ENCODE peak calls at places on chromosomes 11 and 22, in nine cellular contexts. One of them, this sample, is unnamed.

GRCh38 chr22:39139933-39140332 is 12.5 kb downstream of the CBX7 start:
- DNase-seq in stimulated activated CD4-positive, alpha-beta T cell treated with anti-CD3 and anti-CD28 coated beads, Interleukin-15, amount 100 ng/mL, for 24 hours: no peak
- DNase-seq in tibial nerve: no peak
- DNase-seq in substantia nigra: no peak
- DNase-seq in right atrium auricular region: no peak
- DNase-seq in GM23248: no peak
- DNase-seq in HEK293T: no peak
- DNase-seq in ureter: no peak
- DNase-seq in A172: no peak
- DNase-seq in this sample: no peak

GRCh38 chr11:61477734-61478148 is 30.8 kb upstream of the LRRC10B start:
- DNase-seq in right atrium auricular region: peak; percentile 64
- DNase-seq in GM23248: peak; percentile 56
- DNase-seq in ureter: no peak
- DNase-seq in tibial nerve: peak; percentile 33
- DNase-seq in HEK293T: peak; percentile 77
- DNase-seq in stimulated activated CD4-positive, alpha-beta T cell treated with anti-CD3 and anti-CD28 coated beads, Interleukin-15, amount 100 ng/mL, for 24 hours: peak; percentile 59
- DNase-seq in A172: no peak
- DNase-seq in substantia nigra: peak; percentile 57
- DNase-seq in this sample: no peak

GRCh38 chr22:46077669-46078099 is 72.6 kb upstream of the PPARA start:
- DNase-seq in right atrium auricular region: no peak
- DNase-seq in GM23248: peak; percentile 67
- DNase-seq in A172: no peak
- DNase-seq in tibial nerve: peak; percentile 10
- DNase-seq in stimulated activated CD4-positive, alpha-beta T cell treated with anti-CD3 and anti-CD28 coated beads, Interleukin-15, amount 100 ng/mL, for 24 hours: no peak
- DNase-seq in substantia nigra: no peak
- DNase-seq in ureter: no peak
- DNase-seq in HEK293T: no peak
- DNase-seq in this sample: peak; percentile 71

GRCh38 chr11:69178819-69179482 is 23.2 kb downstream of the SMIM38 start:
- DNase-seq in substantia nigra: no peak
- DNase-seq in stimulated activated CD4-positive, alpha-beta T cell treated with anti-CD3 and anti-CD28 coated beads, Interleukin-15, amount 100 ng/mL, for 24 hours: no peak
- DNase-seq in right atrium auricular region: no peak
- DNase-seq in ureter: no peak
- DNase-seq in HEK293T: no peak
- DNase-seq in tibial nerve: no peak
- DNase-seq in A172: no peak
- DNase-seq in GM23248: no peak
- DNase-seq in this sample: no peak

GRCh38 chr11:57072640-57073039 is 83.9 kb downstream of the OR5AK2 start:
- DNase-seq in substantia nigra: no peak
- DNase-seq in stimulated activated CD4-positive, alpha-beta T cell treated with anti-CD3 and anti-CD28 coated beads, Interleukin-15, amount 100 ng/mL, for 24 hours: no peak
- DNase-seq in HEK293T: no peak
- DNase-seq in right atrium auricular region: no peak
- DNase-seq in GM23248: peak; percentile 97
- DNase-seq in A172: peak; percentile 96
- DNase-seq in tibial nerve: no peak
- DNase-seq in ureter: no peak
- DNase-seq in this sample: no peak

GRCh38 chr11:134449713-134450112 is 37.7 kb upstream of the B3GAT1 start:
- DNase-seq in stimulated activated CD4-positive, alpha-beta T cell treated with anti-CD3 and anti-CD28 coated beads, Interleukin-15, amount 100 ng/mL, for 24 hours: no peak
- DNase-seq in right atrium auricular region: no peak
- DNase-seq in HEK293T: no peak
- DNase-seq in tibial nerve: no peak
- DNase-seq in substantia nigra: no peak
- DNase-seq in A172: no peak
- DNase-seq in ureter: no peak
- DNase-seq in GM23248: no peak
- DNase-seq in this sample: no peak

GRCh38 chr11:101031713-101032112 is 97.9 kb downstream of the PGR start:
- DNase-seq in right atrium auricular region: no peak
- DNase-seq in A172: no peak
- DNase-seq in tibial nerve: no peak
- DNase-seq in GM23248: no peak
- DNase-seq in HEK293T: no peak
- DNase-seq in substantia nigra: no peak
- DNase-seq in ureter: no peak
- DNase-seq in stimulated activated CD4-positive, alpha-beta T cell treated with anti-CD3 and anti-CD28 coated beads, Interleukin-15, amount 100 ng/mL, for 24 hours: no peak
- DNase-seq in this sample: no peak

GRCh38 chr11:10942621-10943020 is 84.8 kb upstream of the ZBED5 start:
- DNase-seq in stimulated activated CD4-positive, alpha-beta T cell treated with anti-CD3 and anti-CD28 coated beads, Interleukin-15, amount 100 ng/mL, for 24 hours: no peak
- DNase-seq in substantia nigra: no peak
- DNase-seq in GM23248: peak; percentile 50
- DNase-seq in tibial nerve: no peak
- DNase-seq in right atrium auricular region: no peak
- DNase-seq in HEK293T: no peak
- DNase-seq in ureter: no peak
- DNase-seq in A172: no peak
- DNase-seq in this sample: no peak

GRCh38 chr11:8870461-8871282 is 40.3 kb upstream of the AKIP1 start:
- DNase-seq in A172: peak; percentile 56
- DNase-seq in ureter: peak; percentile 74
- DNase-seq in stimulated activated CD4-positive, alpha-beta T cell treated with anti-CD3 and anti-CD28 coated beads, Interleukin-15, amount 100 ng/mL, for 24 hours: peak; percentile 42
- DNase-seq in HEK293T: peak; percentile 71
- DNase-seq in right atrium auricular region: no peak
- DNase-seq in tibial nerve: peak; percentile 23
- DNase-seq in GM23248: peak; percentile 70
- DNase-seq in substantia nigra: peak; percentile 55
- DNase-seq in this sample: peak; percentile 75

GRCh38 chr11:28315440-28315839 is 207.3 kb downstream of the METTL15 start:
- DNase-seq in tibial nerve: no peak
- DNase-seq in substantia nigra: no peak
- DNase-seq in stimulated activated CD4-positive, alpha-beta T cell treated with anti-CD3 and anti-CD28 coated beads, Interleukin-15, amount 100 ng/mL, for 24 hours: no peak
- DNase-seq in ureter: no peak
- DNase-seq in HEK293T: no peak
- DNase-seq in A172: no peak
- DNase-seq in right atrium auricular region: no peak
- DNase-seq in GM23248: no peak
- DNase-seq in this sample: no peak

GRCh38 chr22:47195676-47196492 is 433.4 kb downstream of the TBC1D22A start:
- DNase-seq in HEK293T: no peak
- DNase-seq in A172: no peak
- DNase-seq in tibial nerve: peak; percentile 6
- DNase-seq in ureter: peak; percentile 40
- DNase-seq in substantia nigra: no peak
- DNase-seq in right atrium auricular region: peak; percentile 49
- DNase-seq in stimulated activated CD4-positive, alpha-beta T cell treated with anti-CD3 and anti-CD28 coated beads, Interleukin-15, amount 100 ng/mL, for 24 hours: no peak
- DNase-seq in GM23248: no peak
- DNase-seq in this sample: peak; percentile 53

GRCh38 chr11:119362741-119363080 is 16.2 kb upstream of the MFRP start:
- DNase-seq in HEK293T: no peak
- DNase-seq in substantia nigra: no peak
- DNase-seq in stimulated activated CD4-positive, alpha-beta T cell treated with anti-CD3 and anti-CD28 coated beads, Interleukin-15, amount 100 ng/mL, for 24 hours: no peak
- DNase-seq in A172: no peak
- DNase-seq in tibial nerve: no peak
- DNase-seq in GM23248: no peak
- DNase-seq in ureter: no peak
- DNase-seq in right atrium auricular region: no peak
- DNase-seq in this sample: no peak

GRCh38 chr11:125938418-125938817 is 7.4 kb upstream of the VSIG10L2 start:
- DNase-seq in stimulated activated CD4-positive, alpha-beta T cell treated with anti-CD3 and anti-CD28 coated beads, Interleukin-15, amount 100 ng/mL, for 24 hours: no peak
- DNase-seq in HEK293T: no peak
- DNase-seq in right atrium auricular region: peak; percentile 44
- DNase-seq in substantia nigra: no peak
- DNase-seq in GM23248: no peak
- DNase-seq in A172: no peak
- DNase-seq in ureter: no peak
- DNase-seq in tibial nerve: no peak
- DNase-seq in this sample: peak; percentile 53

GRCh38 chr11:69892237-69892985 is 73.2 kb upstream of the FGF3 start:
- DNase-seq in substantia nigra: no peak
- DNase-seq in stimulated activated CD4-positive, alpha-beta T cell treated with anti-CD3 and anti-CD28 coated beads, Interleukin-15, amount 100 ng/mL, for 24 hours: no peak
- DNase-seq in ureter: no peak
- DNase-seq in tibial nerve: no peak
- DNase-seq in right atrium auricular region: no peak
- DNase-seq in GM23248: peak; percentile 18
- DNase-seq in HEK293T: peak; percentile 45
- DNase-seq in A172: no peak
- DNase-seq in this sample: no peak

GRCh38 chr22:29702025-29702930 is 17.5 kb upstream of the CABP7 start:
- DNase-seq in ureter: no peak
- DNase-seq in right atrium auricular region: no peak
- DNase-seq in substantia nigra: peak; percentile 66
- DNase-seq in tibial nerve: no peak
- DNase-seq in stimulated activated CD4-positive, alpha-beta T cell treated with anti-CD3 and anti-CD28 coated beads, Interleukin-15, amount 100 ng/mL, for 24 hours: no peak
- DNase-seq in GM23248: peak; percentile 29
- DNase-seq in A172: peak; percentile 47
- DNase-seq in HEK293T: no peak
- DNase-seq in this sample: no peak

GRCh38 chr11:102734650-102735049 is 9.9 kb upstream of the MMP8 start:
- DNase-seq in substantia nigra: no peak
- DNase-seq in A172: no peak
- DNase-seq in right atrium auricular region: no peak
- DNase-seq in tibial nerve: no peak
- DNase-seq in HEK293T: no peak
- DNase-seq in ureter: no peak
- DNase-seq in stimulated activated CD4-positive, alpha-beta T cell treated with anti-CD3 and anti-CD28 coated beads, Interleukin-15, amount 100 ng/mL, for 24 hours: no peak
- DNase-seq in GM23248: peak; percentile 29
- DNase-seq in this sample: no peak

GRCh38 chr11:130490682-130491449 is 42.4 kb downstream of the ADAMTS15 start:
- DNase-seq in substantia nigra: no peak
- DNase-seq in tibial nerve: no peak
- DNase-seq in HEK293T: no peak
- DNase-seq in right atrium auricular region: no peak
- DNase-seq in stimulated activated CD4-positive, alpha-beta T cell treated with anti-CD3 and anti-CD28 coated beads, Interleukin-15, amount 100 ng/mL, for 24 hours: no peak
- DNase-seq in ureter: no peak
- DNase-seq in GM23248: no peak
- DNase-seq in A172: no peak
- DNase-seq in this sample: no peak

GRCh38 chr11:116893906-116894305 is 56.5 kb upstream of the APOA1 start:
- DNase-seq in HEK293T: no peak
- DNase-seq in tibial nerve: no peak
- DNase-seq in GM23248: no peak
- DNase-seq in A172: no peak
- DNase-seq in stimulated activated CD4-positive, alpha-beta T cell treated with anti-CD3 and anti-CD28 coated beads, Interleukin-15, amount 100 ng/mL, for 24 hours: no peak
- DNase-seq in right atrium auricular region: no peak
- DNase-seq in substantia nigra: no peak
- DNase-seq in ureter: no peak
- DNase-seq in this sample: no peak

GRCh38 chr11:48051217-48051848 is 71.0 kb downstream of the PTPRJ start:
- DNase-seq in stimulated activated CD4-positive, alpha-beta T cell treated with anti-CD3 and anti-CD28 coated beads, Interleukin-15, amount 100 ng/mL, for 24 hours: no peak
- DNase-seq in right atrium auricular region: no peak
- DNase-seq in GM23248: no peak
- DNase-seq in HEK293T: no peak
- DNase-seq in A172: no peak
- DNase-seq in tibial nerve: no peak
- DNase-seq in substantia nigra: no peak
- DNase-seq in ureter: no peak
- DNase-seq in this sample: peak; percentile 11

GRCh38 chr11:96309001-96309642 is 33.9 kb downstream of the MAML2 start:
- DNase-seq in right atrium auricular region: no peak
- DNase-seq in A172: no peak
- DNase-seq in tibial nerve: no peak
- DNase-seq in HEK293T: no peak
- DNase-seq in GM23248: peak; percentile 87
- DNase-seq in stimulated activated CD4-positive, alpha-beta T cell treated with anti-CD3 and anti-CD28 coated beads, Interleukin-15, amount 100 ng/mL, for 24 hours: no peak
- DNase-seq in ureter: no peak
- DNase-seq in substantia nigra: no peak
- DNase-seq in this sample: no peak

GRCh38 chr22:41909290-41910049 is 5.4 kb downstream of the SHISA8 start:
- DNase-seq in stimulated activated CD4-positive, alpha-beta T cell treated with anti-CD3 and anti-CD28 coated beads, Interleukin-15, amount 100 ng/mL, for 24 hours: no peak
- DNase-seq in HEK293T: no peak
- DNase-seq in substantia nigra: no peak
- DNase-seq in GM23248: no peak
- DNase-seq in ureter: no peak
- DNase-seq in A172: no peak
- DNase-seq in tibial nerve: no peak
- DNase-seq in right atrium auricular region: no peak
- DNase-seq in this sample: no peak

GRCh38 chr22:24482586-24482985 is 12.5 kb upstream of the UPB1 start:
- DNase-seq in tibial nerve: no peak
- DNase-seq in ureter: no peak
- DNase-seq in right atrium auricular region: no peak
- DNase-seq in substantia nigra: no peak
- DNase-seq in GM23248: peak; percentile 89
- DNase-seq in A172: peak; percentile 54
- DNase-seq in stimulated activated CD4-positive, alpha-beta T cell treated with anti-CD3 and anti-CD28 coated beads, Interleukin-15, amount 100 ng/mL, for 24 hours: no peak
- DNase-seq in HEK293T: no peak
- DNase-seq in this sample: no peak

GRCh38 chr11:120030411-120030810 is 107.5 kb downstream of the TRIM29 start:
- DNase-seq in ureter: peak; percentile 27
- DNase-seq in tibial nerve: no peak
- DNase-seq in substantia nigra: no peak
- DNase-seq in GM23248: no peak
- DNase-seq in HEK293T: no peak
- DNase-seq in A172: no peak
- DNase-seq in stimulated activated CD4-positive, alpha-beta T cell treated with anti-CD3 and anti-CD28 coated beads, Interleukin-15, amount 100 ng/mL, for 24 hours: no peak
- DNase-seq in right atrium auricular region: no peak
- DNase-seq in this sample: peak; percentile 22

GRCh38 chr11:63871962-63872832 is 33.3 kb downstream of the MARK2 start:
- DNase-seq in substantia nigra: peak; percentile 80
- DNase-seq in stimulated activated CD4-positive, alpha-beta T cell treated with anti-CD3 and anti-CD28 coated beads, Interleukin-15, amount 100 ng/mL, for 24 hours: peak; percentile 45
- DNase-seq in right atrium auricular region: peak; percentile 94
- DNase-seq in A172: peak; percentile 96
- DNase-seq in GM23248: peak; percentile 98
- DNase-seq in tibial nerve: peak; percentile 63
- DNase-seq in HEK293T: peak; percentile 79
- DNase-seq in ureter: peak; percentile 90
- DNase-seq in this sample: peak; percentile 92

GRCh38 chr11:25039165-25039564 is 542.3 kb downstream of the LUZP2 start:
- DNase-seq in ureter: no peak
- DNase-seq in substantia nigra: no peak
- DNase-seq in tibial nerve: no peak
- DNase-seq in GM23248: no peak
- DNase-seq in stimulated activated CD4-positive, alpha-beta T cell treated with anti-CD3 and anti-CD28 coated beads, Interleukin-15, amount 100 ng/mL, for 24 hours: no peak
- DNase-seq in A172: no peak
- DNase-seq in right atrium auricular region: no peak
- DNase-seq in HEK293T: no peak
- DNase-seq in this sample: no peak

GRCh38 chr11:47552086-47552580 is 799 bp downstream of the CELF1 start:
- DNase-seq in stimulated activated CD4-positive, alpha-beta T cell treated with anti-CD3 and anti-CD28 coated beads, Interleukin-15, amount 100 ng/mL, for 24 hours: peak; percentile 45
- DNase-seq in ureter: no peak
- DNase-seq in HEK293T: no peak
- DNase-seq in tibial nerve: no peak
- DNase-seq in substantia nigra: peak; percentile 37
- DNase-seq in GM23248: peak; percentile 72
- DNase-seq in right atrium auricular region: no peak
- DNase-seq in A172: peak; percentile 32
- DNase-seq in this sample: no peak

GRCh38 chr11:85918910-85919794 is 64.0 kb downstream of the CCDC83 start:
- DNase-seq in tibial nerve: no peak
- DNase-seq in substantia nigra: no peak
- DNase-seq in A172: no peak
- DNase-seq in stimulated activated CD4-positive, alpha-beta T cell treated with anti-CD3 and anti-CD28 coated beads, Interleukin-15, amount 100 ng/mL, for 24 hours: no peak
- DNase-seq in GM23248: peak; percentile 17
- DNase-seq in HEK293T: peak; percentile 31
- DNase-seq in right atrium auricular region: no peak
- DNase-seq in ureter: no peak
- DNase-seq in this sample: no peak